ENCODE peak calls at places on chromosomes 3 and 15, in five cellular contexts. R is A549, A is HepG2, E is K562, K is H1. P is an unnamed sample.

GRCh38 chr3:152444029-152444641 is 175.4 kb downstream of the MBNL1 start:
- DNase-seq in R (peak), A (peak), E (peak), K (no peak), P (peak)

GRCh38 chr3:156626104-156626503 is 48.3 kb upstream of the TIPARP start:
- DNase-seq in R (no peak), A (no peak), E (no peak), K (no peak), P (no peak)

GRCh38 chr15:38090648-38091047 is 156.2 kb downstream of the TMCO5A start:
- DNase-seq in R (no peak), A (no peak), E (no peak), K (no peak), P (no peak)

GRCh38 chr15:34693053-34693744 is 61.6 kb downstream of the GJD2 start:
- DNase-seq in R (no peak), A (no peak), E (no peak), K (no peak), P (no peak)

GRCh38 chr3:105616374-105616915 is 249.7 kb downstream of the ALCAM start:
- DNase-seq in R (no peak), A (no peak), E (no peak), K (no peak), P (no peak)

GRCh38 chr3:111070772-111071256 is 802 bp upstream of the NECTIN3 start:
- DNase-seq in R (peak), A (peak), E (no peak), K (no peak), P (no peak)

GRCh38 chr15:90184119-90184785 is 16.9 kb upstream of the SEMA4B start:
- DNase-seq in R (peak), A (peak), E (peak), K (no peak), P (peak)

GRCh38 chr15:67010898-67011619 is 54.3 kb upstream of the SMAD3 start:
- DNase-seq in R (no peak), A (no peak), E (no peak), K (no peak), P (no peak)

GRCh38 chr3:48190911-48191310 is 2.7 kb upstream of the CDC25A start:
- DNase-seq in R (no peak), A (peak), E (no peak), K (no peak), P (no peak)

GRCh38 chr3:29453278-29453961 is 172.5 kb downstream of the RBMS3 start:
- DNase-seq in R (no peak), A (no peak), E (no peak), K (no peak), P (no peak)

GRCh38 chr15:68980786-68981185 is 33.7 kb upstream of the NOX5 start:
- DNase-seq in R (no peak), A (no peak), E (no peak), K (no peak), P (no peak)

GRCh38 chr15:91050128-91050455 is 27.7 kb upstream of the VPS33B start:
- DNase-seq in R (no peak), A (no peak), E (no peak), K (no peak), P (no peak)

GRCh38 chr3:189806171-189806951 is 175.2 kb downstream of the TP63 start:
- DNase-seq in R (no peak), A (no peak), E (no peak), K (no peak), P (no peak)

GRCh38 chr3:5298453-5298852 is 110.9 kb downstream of the EDEM1 start:
- DNase-seq in R (no peak), A (no peak), E (no peak), K (no peak), P (peak)

GRCh38 chr15:74956648-74957300 is at the start of gene RPP25:
- DNase-seq in R (peak), A (peak), E (peak), K (no peak), P (no peak)

GRCh38 chr15:36090276-36090946 is 489.0 kb upstream of the CDIN1 start:
- DNase-seq in R (no peak), A (no peak), E (no peak), K (no peak), P (no peak)

GRCh38 chr3:189238071-189238470 is 66.3 kb downstream of the TPRG1 start:
- DNase-seq in R (no peak), A (no peak), E (no peak), K (no peak), P (no peak)

GRCh38 chr3:42489116-42489936 is 13.1 kb upstream of the VIPR1 start:
- DNase-seq in R (no peak), A (no peak), E (no peak), K (no peak), P (no peak)

GRCh38 chr3:4290272-4290893 is 12.8 kb upstream of the SETMAR start:
- DNase-seq in R (peak), A (peak), E (peak), K (no peak), P (no peak)

DNA sequence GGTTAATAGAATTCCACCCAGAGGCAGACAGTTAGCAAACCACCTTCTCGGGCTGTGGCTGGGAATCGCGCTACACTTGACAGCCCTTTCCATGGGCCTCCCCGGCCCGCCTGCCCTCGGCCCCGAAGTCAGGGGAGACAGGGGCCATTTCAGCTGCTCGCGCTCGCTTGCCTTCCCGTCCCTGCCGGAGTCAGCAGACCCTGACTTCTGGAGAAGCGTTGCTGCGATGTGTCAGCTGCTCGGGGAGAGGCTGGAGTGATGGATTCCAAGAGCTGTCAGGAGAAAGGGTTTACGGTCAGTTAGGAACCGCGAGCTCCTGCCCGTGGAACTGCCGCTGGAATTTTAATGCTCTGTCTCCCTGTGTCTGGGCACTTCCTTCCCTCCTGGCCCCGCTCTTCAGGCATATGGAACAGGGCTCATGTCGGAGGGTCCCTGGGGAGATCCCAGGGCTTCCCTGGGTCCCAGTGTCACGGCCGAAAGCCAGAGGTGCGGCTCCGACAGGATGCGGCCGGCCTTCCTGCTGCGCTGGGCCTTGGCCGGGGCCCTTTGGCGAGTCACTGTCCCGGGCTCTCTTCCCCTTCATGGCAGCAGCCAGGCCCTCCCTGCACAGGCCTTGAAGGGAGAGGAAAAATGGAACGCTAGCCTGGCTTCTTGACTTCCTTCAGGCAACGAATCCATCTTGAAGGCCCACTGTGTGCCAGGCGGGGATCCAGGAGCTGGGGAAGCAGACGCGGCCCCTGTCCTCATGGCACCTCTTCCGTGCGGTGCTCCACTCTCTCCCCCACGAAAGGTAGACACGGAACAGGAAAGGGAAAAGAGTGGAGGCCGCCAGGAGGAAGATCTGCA is 38.4 kb upstream of the VPS8 start:
- DNase-seq in R (no peak), A (no peak), E (no peak), K (no peak), P (no peak)
- TF ChIP-seq KDM1A in R (no peak), A (no peak), E (no peak), K (no peak), P (no peak)

GRCh38 chr15:58257776-58258325 is 119.7 kb downstream of the AQP9 start:
- DNase-seq in R (no peak), A (no peak), E (no peak), K (no peak), P (no peak)
- TF ChIP-seq KDM1A in R (no peak), A (no peak), E (no peak), K (no peak), P (no peak)

GRCh38 chr3:17625111-17625510 is 117.3 kb downstream of the TBC1D5 start:
- DNase-seq in R (no peak), A (no peak), E (no peak), K (no peak), P (no peak)

GRCh38 chr3:17634201-17634600 is 108.2 kb downstream of the TBC1D5 start:
- DNase-seq in R (no peak), A (no peak), E (no peak), K (no peak), P (no peak)

GRCh38 chr3:17631617-17632016 is 110.8 kb downstream of the TBC1D5 start:
- DNase-seq in R (no peak), A (no peak), E (peak), K (no peak), P (no peak)

GRCh38 chr3:17632401-17633100 is 109.9 kb downstream of the TBC1D5 start:
- DNase-seq in R (no peak), A (no peak), E (peak), K (no peak), P (no peak)

DNA sequence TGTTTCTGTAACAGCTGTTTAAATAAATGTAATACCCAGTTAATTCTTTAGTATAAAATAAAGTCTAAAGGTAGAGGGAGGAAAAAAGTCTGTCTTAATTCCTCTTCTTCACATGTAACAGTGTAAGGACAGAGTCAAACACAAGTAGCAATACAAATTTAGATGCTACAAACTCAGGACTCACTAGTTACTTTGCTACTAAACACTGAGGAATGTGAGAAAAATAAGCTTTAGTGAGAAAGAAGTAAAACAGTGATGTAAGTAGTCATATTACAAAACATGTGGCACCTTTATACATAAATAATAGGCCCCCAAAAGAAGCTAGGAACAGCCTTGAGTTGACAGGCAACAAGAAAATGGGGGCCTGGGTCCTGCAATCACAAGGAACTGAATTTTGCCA is 113.0 kb downstream of the TBC1D5 start:
- DNase-seq in R (no peak), A (no peak), E (no peak), K (no peak), P (no peak)
- TF ChIP-seq KDM1A in R (no peak), A (no peak), E (no peak), K (no peak), P (no peak)

DNA sequence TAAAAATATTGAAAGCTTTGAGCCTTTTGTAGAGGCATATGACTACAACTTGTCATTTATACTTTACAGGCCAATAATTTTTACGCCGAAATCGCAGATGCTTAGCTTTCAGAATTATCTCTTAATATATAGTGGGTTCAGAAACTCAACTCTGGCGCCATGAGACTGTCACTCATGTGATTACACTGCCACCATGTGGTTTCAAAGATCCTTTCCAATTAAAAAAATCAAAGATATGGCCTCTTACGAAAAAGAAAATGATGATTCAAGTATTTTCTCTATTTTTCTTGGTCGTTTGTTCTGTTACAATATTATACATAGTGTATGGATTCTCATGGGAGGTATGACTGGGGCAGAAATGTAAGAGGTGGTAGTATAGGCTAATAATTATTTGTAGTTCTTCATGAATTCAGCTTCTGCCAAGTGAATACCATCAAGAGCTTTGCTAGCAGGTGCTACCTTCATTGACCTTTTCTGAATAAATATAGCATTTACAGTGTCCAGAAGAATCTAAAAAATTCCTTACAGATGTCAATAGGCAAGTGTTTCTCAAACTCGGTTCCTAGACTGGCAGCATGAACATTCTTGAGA is 751.7 kb upstream of the GOLIM4 start:
- DNase-seq in R (no peak), A (no peak), E (peak), K (no peak), P (peak)
- TF ChIP-seq KDM1A in R (no peak), A (no peak), E (no peak), K (no peak), P (no peak)

GRCh38 chr3:160023476-160023875 is 34.8 kb downstream of the IL12A start:
- DNase-seq in R (no peak), A (no peak), E (no peak), K (no peak), P (no peak)

GRCh38 chr3:160020057-160020711 is 31.5 kb downstream of the IL12A start:
- DNase-seq in R (no peak), A (no peak), E (no peak), K (no peak), P (no peak)

GRCh38 chr3:160022068-160022467 is 33.4 kb downstream of the IL12A start:
- DNase-seq in R (no peak), A (no peak), E (no peak), K (no peak), P (no peak)

GRCh38 chr3:160016972-160017371 is 28.3 kb downstream of the IL12A start:
- DNase-seq in R (no peak), A (peak), E (no peak), K (no peak), P (no peak)

GRCh38 chr3:160018959-160019358 is 30.3 kb downstream of the IL12A start:
- DNase-seq in R (no peak), A (no peak), E (no peak), K (no peak), P (no peak)
- TF ChIP-seq KDM1A in R (no peak), A (no peak), E (no peak), K (no peak), P (no peak)